ENCODE peak calls at places on chromosomes 7 and 10, in seven cellular contexts. J, X, F, D, V, K and M are unnamed samples.

GRCh38 chr7:39527951-39528350 is 38.3 kb upstream of the YAE1 start:
- DNase-seq in J (peak; percentile 17), X (no peak), F (no peak), D (no peak), V (no peak), K (no peak), M (no peak)

GRCh38 chr7:157241631-157242030 is 95.2 kb upstream of the DNAJB6 start:
- DNase-seq in J (no peak), X (no peak), F (no peak), D (no peak), V (no peak), K (no peak), M (no peak)

GRCh38 chr10:14617125-14617524 is 157.6 kb downstream of the FAM107B start:
- DNase-seq in J (no peak), X (no peak), F (no peak), D (no peak), V (no peak), K (no peak), M (no peak)

GRCh38 chr7:727104-727805 is at the start of gene PRKAR1B:
- DNase-seq in J (no peak), X (peak; percentile 42), F (no peak), D (no peak), V (peak; percentile 36), K (peak; percentile 72), M (no peak)

GRCh38 chr7:13882051-13882450 is 107.4 kb downstream of the ETV1 start:
- DNase-seq in J (no peak), X (no peak), F (no peak), D (no peak), V (no peak), K (no peak), M (no peak)

GRCh38 chr7:104106106-104106505 is 101.7 kb downstream of the ORC5 start:
- DNase-seq in J (peak; percentile 46), X (no peak), F (no peak), D (no peak), V (no peak), K (no peak), M (no peak)

GRCh38 chr10:116590590-116591444 is at the start of gene PNLIPRP1:
- DNase-seq in J (no peak), X (no peak), F (no peak), D (no peak), V (no peak), K (peak; percentile 58), M (no peak)

GRCh38 chr10:63258920-63259678 is 126.0 kb downstream of the NRBF2 start:
- DNase-seq in J (no peak), X (no peak), F (no peak), D (no peak), V (no peak), K (no peak), M (no peak)

GRCh38 chr7:112182749-112183148 is 23.4 kb downstream of the DOCK4 start:
- DNase-seq in J (no peak), X (no peak), F (no peak), D (no peak), V (no peak), K (no peak), M (no peak)

GRCh38 chr10:6200588-6201510 is 1.9 kb upstream of the PFKFB3 start:
- DNase-seq in J (no peak), X (peak; percentile 40), F (no peak), D (peak; percentile 47), V (no peak), K (peak; percentile 56), M (no peak)

GRCh38 chr10:6202684-6203330 is at the start of gene PFKFB3:
- DNase-seq in J (peak; percentile 93), X (peak; percentile 90), F (peak; percentile 30), D (peak; percentile 95), V (peak; percentile 96), K (peak; percentile 94), M (peak; percentile 98)

GRCh38 chr10:6203331-6204062 is 765 bp downstream of the PFKFB3 start:
- DNase-seq in J (peak; percentile 56), X (peak; percentile 65), F (no peak), D (peak; percentile 61), V (peak; percentile 76), K (peak; percentile 58), M (peak; percentile 82)

GRCh38 chr10:6201511-6201975 is 1.2 kb upstream of the PFKFB3 start:
- DNase-seq in J (peak; percentile 39), X (peak; percentile 85), F (no peak), D (peak; percentile 57), V (peak; percentile 53), K (peak; percentile 82), M (no peak)

DNA sequence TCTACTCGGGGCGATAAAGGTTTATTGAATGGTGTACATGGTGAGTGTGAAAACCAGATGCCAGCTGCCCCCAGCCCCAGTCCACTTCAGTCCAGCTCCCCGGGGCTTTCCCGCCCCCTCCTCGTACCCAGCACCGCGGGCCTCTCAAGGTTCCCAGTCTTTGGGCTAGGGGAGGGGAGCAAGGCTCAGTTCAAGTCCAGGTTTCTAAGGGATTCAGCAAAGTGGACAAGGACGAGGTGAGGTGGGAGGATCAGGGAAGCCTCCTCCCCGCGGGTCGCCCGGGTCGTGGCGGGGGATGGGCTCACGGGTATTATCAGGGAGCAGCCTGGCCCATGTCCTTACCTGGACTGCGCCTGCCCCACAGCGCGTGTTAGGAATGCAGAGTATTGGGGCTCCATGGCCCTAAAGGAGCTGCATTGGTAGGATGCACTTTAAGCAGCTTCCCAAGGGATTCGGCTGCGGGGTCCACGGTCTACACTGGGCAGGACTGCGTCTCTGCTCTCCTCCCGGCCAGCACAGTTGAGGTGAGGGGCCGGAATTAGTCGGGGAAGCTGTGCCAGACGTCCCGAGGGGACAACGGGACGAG is 541 bp upstream of the PFKFB3 start:
- DNase-seq in J (no peak), X (no peak), F (no peak), D (no peak), V (no peak), K (peak; percentile 47), M (no peak)
- TF ChIP-seq CTCF in J (no peak), X (no peak), F (no peak), D (no peak), V (no peak), K (no peak), M (no peak)

GRCh38 chr7:29364661-29365060 is 170.1 kb downstream of the CHN2 start:
- DNase-seq in J (no peak), X (no peak), F (no peak), D (no peak), V (no peak), K (no peak), M (no peak)

GRCh38 chr7:29355388-29355787 is 160.8 kb downstream of the CHN2 start:
- DNase-seq in J (no peak), X (no peak), F (no peak), D (no peak), V (no peak), K (no peak), M (no peak)

GRCh38 chr7:29360633-29361625 is 166.4 kb downstream of the CHN2 start:
- DNase-seq in J (peak; percentile 61), X (no peak), F (no peak), D (no peak), V (no peak), K (no peak), M (no peak)

GRCh38 chr7:29363636-29364425 is 169.3 kb downstream of the CHN2 start:
- DNase-seq in J (no peak), X (no peak), F (no peak), D (no peak), V (no peak), K (no peak), M (no peak)

GRCh38 chr7:29359480-29360093 is 165.0 kb downstream of the CHN2 start:
- DNase-seq in J (no peak), X (no peak), F (no peak), D (no peak), V (no peak), K (no peak), M (no peak)
- TF ChIP-seq CTCF in J (no peak), X (no peak), F (no peak), D (no peak), V (no peak), K (no peak), M (no peak)

GRCh38 chr10:3432089-3432488 is 259.5 kb upstream of the PITRM1 start:
- DNase-seq in J (no peak), X (no peak), F (no peak), D (no peak), V (no peak), K (no peak), M (no peak)
- TF ChIP-seq CTCF in J (no peak), X (no peak), F (peak; percentile 12), D (no peak), V (no peak), K (no peak), M (no peak)

DNA sequence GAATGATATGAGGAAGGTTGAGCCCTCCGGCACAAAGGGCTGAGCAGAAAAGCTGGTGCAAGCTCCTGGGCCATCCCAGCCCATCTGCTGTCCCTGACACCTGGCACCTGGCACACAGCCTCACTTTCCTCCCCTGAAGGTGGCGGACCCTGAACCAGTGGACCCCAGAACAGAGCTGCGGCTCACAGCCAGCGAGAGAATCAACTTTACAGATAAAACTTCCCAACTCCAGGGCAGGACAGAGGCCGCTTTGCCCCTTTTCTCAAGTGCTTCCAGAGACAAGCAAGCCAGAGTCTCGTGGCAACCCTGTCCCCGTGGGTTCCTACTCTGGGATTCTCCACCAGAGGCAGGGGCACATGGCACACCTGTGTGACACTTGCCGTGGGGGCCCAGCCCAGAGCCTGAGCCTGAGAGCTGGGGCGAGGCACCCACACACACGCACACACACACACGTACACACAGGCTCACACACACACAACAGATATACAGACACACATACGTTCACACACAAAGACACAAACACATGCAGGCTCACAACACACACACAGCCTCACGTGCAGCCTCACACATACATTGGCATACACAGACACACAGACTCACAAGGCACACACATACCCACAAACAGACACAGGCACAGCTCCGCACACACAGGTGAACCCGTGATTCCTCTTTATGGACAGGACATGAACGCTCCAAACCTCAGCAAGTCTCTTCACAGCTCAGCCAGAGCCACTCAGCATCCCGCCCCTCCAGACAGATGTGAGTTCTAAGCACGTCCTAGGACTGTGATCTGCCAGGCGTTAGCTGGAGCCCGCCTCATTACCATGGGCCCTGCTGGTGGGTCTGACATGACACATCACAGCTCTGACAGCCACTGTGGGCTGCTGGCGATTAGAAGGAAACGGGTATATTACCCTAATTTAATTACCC is 176.9 kb upstream of the PPP2R2D start:
- DNase-seq in J (no peak), X (no peak), F (no peak), D (no peak), V (no peak), K (peak; percentile 13), M (peak; percentile 60)
- TF ChIP-seq CTCF in J (no peak), X (no peak), F (no peak), D (no peak), V (no peak), K (no peak), M (no peak)

DNA sequence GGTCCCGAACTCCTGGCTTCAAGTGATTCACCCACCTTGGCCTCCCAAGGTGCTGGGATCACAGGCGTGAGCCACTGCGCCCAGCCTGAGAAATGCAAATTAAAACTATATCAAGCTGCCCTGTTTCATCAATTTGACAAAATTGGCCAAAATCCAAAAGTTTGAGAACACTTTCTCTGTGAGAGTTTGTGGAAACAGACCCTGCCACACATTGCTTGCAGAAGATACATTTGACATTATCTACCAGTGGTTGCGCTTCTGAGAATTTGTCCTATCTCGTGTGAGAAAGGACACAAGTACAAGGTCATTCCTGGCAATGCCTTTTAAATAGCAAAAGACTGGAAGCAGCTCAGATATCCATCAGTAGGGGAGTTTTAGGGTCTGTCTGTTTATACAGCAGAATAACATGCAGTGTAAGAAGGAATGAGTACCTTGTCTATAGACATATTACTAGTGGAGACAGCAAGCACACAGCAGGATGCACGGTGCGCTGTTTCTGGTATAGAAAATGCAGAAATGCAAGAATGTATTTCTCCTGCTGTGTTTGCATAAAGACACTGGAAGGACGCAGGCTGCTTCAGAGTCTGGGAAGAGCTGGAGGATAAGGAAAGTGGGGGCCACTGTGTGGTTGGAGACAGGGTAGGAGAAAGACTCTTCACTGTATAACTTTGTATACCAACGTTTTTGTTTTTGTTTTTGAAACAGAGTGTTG is 4.3 kb downstream of the LHPP start:
- DNase-seq in J (no peak), X (no peak), F (no peak), D (no peak), V (no peak), K (no peak), M (no peak)
- TF ChIP-seq CTCF in J (no peak), X (no peak), F (no peak), D (no peak), V (no peak), K (no peak), M (no peak)